ENCODE peak calls at places on chromosomes 13 and 19, in seven cellular contexts. One of them, this sample, is unnamed.

GRCh38 chr19:483332-484072 is 12.8 kb upstream of the MADCAM1 start:
- DNase-seq in GM10248: no peak
- DNase-seq in GF-D8: no peak
- DNase-seq in body of pancreas: no peak
- DNase-seq in transverse colon: no peak
- DNase-seq in Peyer's patch: no peak
- DNase-seq in CD8-positive, alpha-beta T cell: no peak
- DNase-seq in this sample: no peak

GRCh38 chr13:66992183-66992582 is 238.0 kb downstream of the PCDH9 start:
- DNase-seq in GM10248: no peak
- DNase-seq in GF-D8: no peak
- DNase-seq in body of pancreas: no peak
- DNase-seq in transverse colon: no peak
- DNase-seq in Peyer's patch: no peak
- DNase-seq in CD8-positive, alpha-beta T cell: no peak
- DNase-seq in this sample: no peak

GRCh38 chr19:3683405-3683865 is 16.8 kb downstream of the PIP5K1C start:
- DNase-seq in GM10248: peak
- DNase-seq in GF-D8: no peak
- DNase-seq in body of pancreas: no peak
- DNase-seq in transverse colon: no peak
- DNase-seq in Peyer's patch: no peak
- DNase-seq in CD8-positive, alpha-beta T cell: no peak
- DNase-seq in this sample: no peak

GRCh38 chr19:54616840-54617560 is 13.3 kb upstream of the LILRB1 start:
- DNase-seq in GM10248: peak
- DNase-seq in GF-D8: no peak
- DNase-seq in body of pancreas: no peak
- DNase-seq in transverse colon: peak
- DNase-seq in Peyer's patch: peak
- DNase-seq in CD8-positive, alpha-beta T cell: no peak
- DNase-seq in this sample: no peak

GRCh38 chr13:99332456-99332855 is 25.3 kb upstream of the GPR183 start:
- DNase-seq in GM10248: no peak
- DNase-seq in GF-D8: no peak
- DNase-seq in body of pancreas: no peak
- DNase-seq in transverse colon: no peak
- DNase-seq in Peyer's patch: no peak
- DNase-seq in CD8-positive, alpha-beta T cell: no peak
- DNase-seq in this sample: no peak

GRCh38 chr19:3254520-3254919 is 30.1 kb downstream of the CELF5 start:
- DNase-seq in GM10248: no peak
- DNase-seq in GF-D8: no peak
- DNase-seq in body of pancreas: no peak
- DNase-seq in transverse colon: no peak
- DNase-seq in Peyer's patch: no peak
- DNase-seq in CD8-positive, alpha-beta T cell: no peak
- DNase-seq in this sample: no peak

GRCh38 chr13:97715763-97716162 is 237.7 kb upstream of the IPO5 start:
- DNase-seq in GM10248: no peak
- DNase-seq in GF-D8: no peak
- DNase-seq in body of pancreas: no peak
- DNase-seq in transverse colon: no peak
- DNase-seq in Peyer's patch: no peak
- DNase-seq in CD8-positive, alpha-beta T cell: no peak
- DNase-seq in this sample: no peak

GRCh38 chr19:47272448-47273312 is 2.0 kb upstream of the INAFM1 start:
- DNase-seq in GM10248: no peak
- DNase-seq in GF-D8: peak
- DNase-seq in body of pancreas: peak
- DNase-seq in transverse colon: peak
- DNase-seq in Peyer's patch: peak
- DNase-seq in CD8-positive, alpha-beta T cell: no peak
- DNase-seq in this sample: no peak

GRCh38 chr19:29400917-29401711 is 124.7 kb upstream of the VSTM2B start:
- DNase-seq in GM10248: no peak
- DNase-seq in GF-D8: no peak
- DNase-seq in body of pancreas: no peak
- DNase-seq in transverse colon: no peak
- DNase-seq in Peyer's patch: no peak
- DNase-seq in CD8-positive, alpha-beta T cell: no peak
- DNase-seq in this sample: no peak

GRCh38 chr13:47000166-47000565 is 103.3 kb upstream of the HTR2A start:
- DNase-seq in GM10248: no peak
- DNase-seq in GF-D8: no peak
- DNase-seq in body of pancreas: no peak
- DNase-seq in transverse colon: no peak
- DNase-seq in Peyer's patch: no peak
- DNase-seq in CD8-positive, alpha-beta T cell: no peak
- DNase-seq in this sample: no peak

GRCh38 chr19:7541828-7542443 is 6.4 kb downstream of the PNPLA6 start:
- DNase-seq in GM10248: no peak
- DNase-seq in GF-D8: no peak
- DNase-seq in body of pancreas: no peak
- DNase-seq in transverse colon: no peak
- DNase-seq in Peyer's patch: no peak
- DNase-seq in CD8-positive, alpha-beta T cell: no peak
- DNase-seq in this sample: no peak

GRCh38 chr19:18339703-18340102 is 695 bp upstream of the PGPEP1 start:
- DNase-seq in GM10248: no peak
- DNase-seq in GF-D8: peak
- DNase-seq in body of pancreas: no peak
- DNase-seq in transverse colon: no peak
- DNase-seq in Peyer's patch: no peak
- DNase-seq in CD8-positive, alpha-beta T cell: no peak
- DNase-seq in this sample: no peak

GRCh38 chr19:49761625-49762311 is 1.3 kb downstream of the TSKS start:
- DNase-seq in GM10248: no peak
- DNase-seq in GF-D8: no peak
- DNase-seq in body of pancreas: peak
- DNase-seq in transverse colon: no peak
- DNase-seq in Peyer's patch: no peak
- DNase-seq in CD8-positive, alpha-beta T cell: no peak
- DNase-seq in this sample: no peak

GRCh38 chr13:39245688-39246087 is 207.4 kb downstream of the NHLRC3 start:
- DNase-seq in GM10248: no peak
- DNase-seq in GF-D8: no peak
- DNase-seq in body of pancreas: no peak
- DNase-seq in transverse colon: no peak
- DNase-seq in Peyer's patch: no peak
- DNase-seq in CD8-positive, alpha-beta T cell: no peak
- DNase-seq in this sample: peak

GRCh38 chr19:56273563-56274117 is 1.1 kb downstream of the EDDM13 start:
- DNase-seq in GM10248: no peak
- DNase-seq in GF-D8: no peak
- DNase-seq in body of pancreas: no peak
- DNase-seq in transverse colon: no peak
- DNase-seq in Peyer's patch: no peak
- DNase-seq in CD8-positive, alpha-beta T cell: no peak
- DNase-seq in this sample: no peak